ENCODE peak calls at places on chromosomes 5 and 9, in four cellular contexts. G, M, R and X are unnamed samples.

GRCh38 chr5:132487095-132487428 is 3.5 kb downstream of the IRF1 start:
- DNase-seq in G (no peak), M (no peak), R (no peak), X (no peak)

GRCh38 chr5:56369333-56369947 is 136.3 kb upstream of the ANKRD55 start:
- DNase-seq in G (no peak), M (no peak), R (no peak), X (no peak)

GRCh38 chr5:24145806-24146205 is 499.0 kb downstream of the CDH10 start:
- DNase-seq in G (no peak), M (no peak), R (no peak), X (no peak)

GRCh38 chr9:133948571-133949485 is 43.3 kb downstream of the VAV2 start:
- DNase-seq in G (no peak), M (no peak), R (no peak), X (peak; percentile 53)

GRCh38 chr5:51208291-51208690 is 175.0 kb upstream of the ISL1 start:
- DNase-seq in G (no peak), M (no peak), R (no peak), X (no peak)

GRCh38 chr5:34657550-34657921 is 1.4 kb downstream of the RAI14 start:
- DNase-seq in G (no peak), M (no peak), R (no peak), X (no peak)

GRCh38 chr5:6407547-6408259 is 29.4 kb upstream of the MED10 start:
- DNase-seq in G (no peak), M (no peak), R (no peak), X (no peak)

GRCh38 chr5:112848116-112848811 is 12.8 kb upstream of the SRP19 start:
- DNase-seq in G (peak; percentile 46), M (peak; percentile 46), R (no peak), X (no peak)

GRCh38 chr9:19939890-19940289 is 151.1 kb upstream of the SLC24A2 start:
- DNase-seq in G (no peak), M (no peak), R (no peak), X (no peak)

GRCh38 chr5:170057311-170057710 is 48.4 kb upstream of the FOXI1 start:
- DNase-seq in G (no peak), M (no peak), R (no peak), X (no peak)

GRCh38 chr9:106921989-106922388 is 59.0 kb downstream of the ZNF462 start:
- DNase-seq in G (no peak), M (no peak), R (no peak), X (no peak)

GRCh38 chr5:5381259-5382006 is 41.0 kb upstream of the ICE1 start:
- DNase-seq in G (no peak), M (no peak), R (no peak), X (no peak)

GRCh38 chr9:123834218-123834906 is 95.6 kb downstream of the DENND1A start:
- DNase-seq in G (no peak), M (no peak), R (no peak), X (no peak)

GRCh38 chr9:124342402-124342945 is 72.8 kb downstream of the PSMB7 start:
- DNase-seq in G (no peak), M (no peak), R (no peak), X (peak; percentile 53)

GRCh38 chr5:1507961-1508678 is 15.6 kb downstream of the LPCAT1 start:
- DNase-seq in G (no peak), M (no peak), R (no peak), X (peak; percentile 48)

GRCh38 chr9:123562844-123563346 is 206.9 kb downstream of the CRB2 start:
- DNase-seq in G (no peak), M (peak; percentile 37), R (no peak), X (peak; percentile 49)

GRCh38 chr5:111775224-111775623 is 18.2 kb upstream of the NREP start:
- DNase-seq in G (no peak), M (no peak), R (no peak), X (no peak)

GRCh38 chr9:34625087-34625486 is 3.8 kb downstream of the ARID3C start:
- DNase-seq in G (no peak), M (no peak), R (no peak), X (peak; percentile 6)

GRCh38 chr5:61625682-61626620 is 293.9 kb downstream of the ZSWIM6 start:
- DNase-seq in G (peak; percentile 79), M (peak; percentile 58), R (no peak), X (peak; percentile 89)

GRCh38 chr9:21096172-21096900 is 18.6 kb upstream of the IFNB1 start:
- DNase-seq in G (no peak), M (peak; percentile 64), R (peak; percentile 21), X (no peak)

GRCh38 chr5:12111263-12111662 is 207.0 kb upstream of the CTNND2 start:
- DNase-seq in G (no peak), M (no peak), R (no peak), X (no peak)

GRCh38 chr5:98750693-98751092 is 22.8 kb upstream of the RGMB start:
- DNase-seq in G (peak; percentile 81), M (no peak), R (no peak), X (no peak)

GRCh38 chr5:132456553-132457361 is 33.8 kb downstream of the IRF1 start:
- DNase-seq in G (no peak), M (peak; percentile 73), R (peak; percentile 38), X (peak; percentile 88)

GRCh38 chr5:68456756-68457217 is 241.2 kb downstream of the PIK3R1 start:
- DNase-seq in G (no peak), M (no peak), R (no peak), X (no peak)

GRCh38 chr9:125429476-125430160 is 168.0 kb downstream of the GAPVD1 start:
- DNase-seq in G (no peak), M (no peak), R (no peak), X (no peak)

GRCh38 chr5:159286420-159287035 is 23.4 kb downstream of the UBLCP1 start:
- DNase-seq in G (no peak), M (no peak), R (no peak), X (no peak)

GRCh38 chr5:177300236-177300880 is 3.2 kb downstream of the RAB24 start:
- DNase-seq in G (peak; percentile 70), M (peak; percentile 63), R (peak; percentile 34), X (peak; percentile 87)

GRCh38 chr5:39658861-39659260 is 234.1 kb upstream of the DAB2 start:
- DNase-seq in G (no peak), M (no peak), R (no peak), X (no peak)

GRCh38 chr5:172180936-172181335 is 7.1 kb downstream of the STK10 start:
- DNase-seq in G (no peak), M (no peak), R (peak; percentile 52), X (no peak)

GRCh38 chr9:130328349-130328801 is 62.8 kb downstream of the HMCN2 start:
- DNase-seq in G (no peak), M (no peak), R (no peak), X (no peak)

GRCh38 chr9:110133608-110134214 is 74.2 kb downstream of the C9orf152 start:
- DNase-seq in G (no peak), M (no peak), R (no peak), X (no peak)